ENCODE peak calls at places on chromosomes 2 and 18, in four cellular contexts. E, U, G and J are unnamed samples.

GRCh38 chr2:10514743-10515142 is 66.6 kb upstream of the ODC1 start:
- DNase-seq in G (no peak), E (no peak), U (peak), J (no peak)

GRCh38 chr2:234949762-234950434 is 1.9 kb upstream of the SH3BP4 start:
- DNase-seq in U (no peak), G (peak), E (no peak), J (no peak)

GRCh38 chr2:26380281-26380680 is 21.4 kb upstream of the DRC1 start:
- DNase-seq in G (no peak), E (no peak), U (no peak), J (no peak)

GRCh38 chr2:198545411-198545810 is 741.0 kb downstream of the PLCL1 start:
- DNase-seq in U (peak), E (no peak), G (no peak), J (no peak)

GRCh38 chr2:215796160-215796559 is 217.2 kb downstream of the MREG start:
- DNase-seq in E (no peak), G (peak), U (no peak), J (no peak)

GRCh38 chr2:237242091-237242536 is 156.4 kb downstream of the COPS8 start:
- DNase-seq in U (no peak), E (no peak), G (no peak), J (no peak)

GRCh38 chr2:28895189-28895893 is 874 bp downstream of the WDR43 start:
- DNase-seq in E (no peak), G (peak), U (peak), J (peak)

GRCh38 chr18:62420151-62420512 is 95.0 kb downstream of the TNFRSF11A start:
- DNase-seq in G (peak), E (no peak), U (no peak), J (no peak)

GRCh38 chr2:67717692-67718091 is 320.6 kb downstream of the ETAA1 start:
- DNase-seq in G (no peak), E (no peak), U (no peak), J (no peak)

GRCh38 chr2:10329880-10330699 is 27.4 kb downstream of the HPCAL1 start:
- DNase-seq in G (peak), U (no peak), E (peak), J (no peak)

GRCh38 chr2:228657807-228658402 is 476.4 kb upstream of the SPHKAP start:
- DNase-seq in U (peak), E (no peak), G (peak), J (no peak)

GRCh38 chr18:4352746-4353522 is 102.2 kb downstream of the DLGAP1 start:
- DNase-seq in U (no peak), E (no peak), G (no peak), J (no peak)

GRCh38 chr2:38323623-38324022 is 53.5 kb downstream of the ATL2 start:
- DNase-seq in G (no peak), E (no peak), U (no peak), J (no peak)

GRCh38 chr2:150413890-150414289 is 73.6 kb downstream of the RND3 start:
- DNase-seq in U (no peak), G (no peak), E (no peak), J (no peak)

GRCh38 chr2:181306785-181307184 is 150.4 kb upstream of the ITGA4 start:
- DNase-seq in E (peak), G (no peak), U (no peak), J (peak)

GRCh38 chr2:127400533-127400896 is 12.7 kb upstream of the MAP3K2 start:
- DNase-seq in E (no peak), G (no peak), U (no peak), J (no peak)

GRCh38 chr2:136058262-136058661 is 59.7 kb downstream of the CXCR4 start:
- DNase-seq in E (no peak), G (no peak), U (peak), J (no peak)

GRCh38 chr2:216634317-216635148 is 1.3 kb downstream of the IGFBP2 start:
- DNase-seq in U (peak), E (no peak), G (no peak), J (no peak)

GRCh38 chr2:239763433-239764097 is 261.6 kb downstream of the NDUFA10 start:
- DNase-seq in G (no peak), E (no peak), U (peak), J (no peak)